ENCODE peak calls at places on chromosomes 13 and 19, in six cellular contexts. C is NCI-H1092 treated with DMSO at 0.1 percent for 48 hours; N is NB4; Q is hepatic stellate cell; M is trophoblast cell; H is stimulated activated naive CD4-positive, alpha-beta T cell. J is an unnamed sample.

GRCh38 chr19:42942187-42942789 is 5.3 kb upstream of the PSG7 start:
- DNase-seq in C (no peak), H (no peak), Q (no peak), N (peak), M (peak), J (no peak)

GRCh38 chr13:41655997-41656396 is 198.6 kb downstream of the RGCC start:
- DNase-seq in M (no peak), H (no peak), C (no peak), N (no peak), Q (no peak), J (no peak)

GRCh38 chr19:37654525-37654832 is 786 bp downstream of the ZFP30 start:
- DNase-seq in H (no peak), N (peak), C (peak), Q (peak), M (no peak), J (no peak)

GRCh38 chr13:30000373-30000770 is 150.0 kb upstream of the UBL3 start:
- DNase-seq in Q (no peak), N (no peak), M (no peak), H (no peak), C (no peak), J (no peak)

GRCh38 chr13:110562696-110563462 is 1.4 kb upstream of the RAB20 start:
- DNase-seq in Q (no peak), H (no peak), N (no peak), C (no peak), M (no peak), J (no peak)

GRCh38 chr19:29410974-29411615 is 114.7 kb upstream of the VSTM2B start:
- DNase-seq in C (no peak), N (no peak), M (no peak), H (no peak), Q (no peak), J (peak)

GRCh38 chr13:88464851-88465250 is 793.7 kb downstream of the SLITRK5 start:
- DNase-seq in N (no peak), Q (no peak), M (no peak), C (no peak), H (no peak), J (no peak)

GRCh38 chr19:45154064-45154827 is 6.5 kb downstream of the NKPD1 start:
- DNase-seq in C (no peak), N (peak), M (no peak), H (no peak), Q (peak), J (no peak)

GRCh38 chr13:99686944-99687382 is 185.7 kb downstream of the TM9SF2 start:
- DNase-seq in H (no peak), C (no peak), M (no peak), Q (no peak), N (no peak), J (no peak)

GRCh38 chr13:110276553-110276950 is 30.4 kb downstream of the COL4A1 start:
- DNase-seq in C (no peak), M (no peak), H (no peak), N (no peak), Q (no peak), J (no peak)

GRCh38 chr13:90615236-90615635 is 732.3 kb upstream of the MIR17HG start:
- DNase-seq in N (no peak), H (no peak), M (no peak), C (no peak), Q (no peak), J (no peak)

GRCh38 chr19:35901854-35902661 is at the start of gene HCST:
- DNase-seq in M (no peak), Q (no peak), C (no peak), N (peak), H (peak), J (no peak)

GRCh38 chr13:79775830-79776229 is 294.9 kb downstream of the NDFIP2 start:
- DNase-seq in N (peak), M (peak), C (peak), Q (peak), H (no peak), J (no peak)